ENCODE peak calls at places on chromosomes 7 and 10, in five cellular contexts. One of them, this sample, is unnamed.

GRCh38 chr7:157410831-157411556 is 74.2 kb downstream of the DNAJB6 start:
- DNase-seq in cardiac fibroblast: no peak
- DNase-seq in neural progenitor cell: no peak
- DNase-seq in fibroblast of lung: no peak
- DNase-seq in brain microvascular endothelial cell: no peak
- DNase-seq in this sample: no peak

GRCh38 chr7:2465928-2466327 is 10.3 kb downstream of the GRIFIN start:
- DNase-seq in cardiac fibroblast: no peak
- DNase-seq in neural progenitor cell: no peak
- DNase-seq in fibroblast of lung: no peak
- DNase-seq in brain microvascular endothelial cell: no peak
- DNase-seq in this sample: no peak

GRCh38 chr7:5234852-5235831 is 45.1 kb downstream of the WIPI2 start:
- DNase-seq in cardiac fibroblast: no peak
- DNase-seq in neural progenitor cell: no peak
- DNase-seq in fibroblast of lung: peak
- DNase-seq in brain microvascular endothelial cell: no peak
- DNase-seq in this sample: no peak

GRCh38 chr10:34702093-34702952 is 112.8 kb downstream of the PARD3 start:
- DNase-seq in cardiac fibroblast: no peak
- DNase-seq in neural progenitor cell: peak
- DNase-seq in fibroblast of lung: no peak
- DNase-seq in brain microvascular endothelial cell: no peak
- DNase-seq in this sample: no peak

GRCh38 chr10:7652121-7652520 is 14.6 kb downstream of the ITIH5 start:
- DNase-seq in cardiac fibroblast: no peak
- DNase-seq in neural progenitor cell: no peak
- DNase-seq in fibroblast of lung: no peak
- DNase-seq in brain microvascular endothelial cell: no peak
- DNase-seq in this sample: no peak

GRCh38 chr7:54813398-54813797 is 54.4 kb upstream of the SEC61G start:
- DNase-seq in cardiac fibroblast: no peak
- DNase-seq in neural progenitor cell: no peak
- DNase-seq in fibroblast of lung: no peak
- DNase-seq in brain microvascular endothelial cell: no peak
- DNase-seq in this sample: no peak

GRCh38 chr10:71075759-71076472 is 136.5 kb upstream of the UNC5B start:
- DNase-seq in cardiac fibroblast: no peak
- DNase-seq in neural progenitor cell: no peak
- DNase-seq in fibroblast of lung: no peak
- DNase-seq in brain microvascular endothelial cell: no peak
- DNase-seq in this sample: no peak

GRCh38 chr10:73501651-73502050 is 5.8 kb upstream of the PPP3CB start:
- DNase-seq in cardiac fibroblast: no peak
- DNase-seq in neural progenitor cell: no peak
- DNase-seq in fibroblast of lung: no peak
- DNase-seq in brain microvascular endothelial cell: no peak
- DNase-seq in this sample: no peak

GRCh38 chr7:134690614-134691504 is 44.2 kb downstream of the BPGM start:
- DNase-seq in cardiac fibroblast: peak
- DNase-seq in neural progenitor cell: no peak
- DNase-seq in fibroblast of lung: no peak
- DNase-seq in brain microvascular endothelial cell: peak
- DNase-seq in this sample: no peak

GRCh38 chr7:26490631-26491624 is 199.3 kb downstream of the SNX10 start:
- DNase-seq in cardiac fibroblast: no peak
- DNase-seq in neural progenitor cell: peak
- DNase-seq in fibroblast of lung: no peak
- DNase-seq in brain microvascular endothelial cell: no peak
- DNase-seq in this sample: no peak

GRCh38 chr7:72493850-72494661 is 81.9 kb upstream of the CALN1 start:
- DNase-seq in cardiac fibroblast: peak
- DNase-seq in neural progenitor cell: peak
- DNase-seq in fibroblast of lung: peak
- DNase-seq in brain microvascular endothelial cell: peak
- DNase-seq in this sample: no peak

GRCh38 chr10:132454296-132455198 is 57.5 kb downstream of the PWWP2B start:
- DNase-seq in cardiac fibroblast: no peak
- DNase-seq in neural progenitor cell: no peak
- DNase-seq in fibroblast of lung: no peak
- DNase-seq in brain microvascular endothelial cell: no peak
- DNase-seq in this sample: no peak

GRCh38 chr10:132451506-132452215 is 54.7 kb downstream of the PWWP2B start:
- DNase-seq in cardiac fibroblast: no peak
- DNase-seq in neural progenitor cell: no peak
- DNase-seq in fibroblast of lung: no peak
- DNase-seq in brain microvascular endothelial cell: no peak
- DNase-seq in this sample: no peak

GRCh38 chr10:132452651-132453469 is 55.9 kb downstream of the PWWP2B start:
- DNase-seq in cardiac fibroblast: peak
- DNase-seq in neural progenitor cell: peak
- DNase-seq in fibroblast of lung: peak
- DNase-seq in brain microvascular endothelial cell: peak
- DNase-seq in this sample: peak

GRCh38 chr10:132452216-132452650 is 55.2 kb downstream of the PWWP2B start:
- DNase-seq in cardiac fibroblast: no peak
- DNase-seq in neural progenitor cell: peak
- DNase-seq in fibroblast of lung: no peak
- DNase-seq in brain microvascular endothelial cell: no peak
- DNase-seq in this sample: no peak

GRCh38 chr10:132453470-132453861 is 56.5 kb downstream of the PWWP2B start:
- DNase-seq in cardiac fibroblast: no peak
- DNase-seq in neural progenitor cell: no peak
- DNase-seq in fibroblast of lung: no peak
- DNase-seq in brain microvascular endothelial cell: no peak
- DNase-seq in this sample: no peak
- TF ChIP-seq CTCF in cardiac fibroblast: no peak
- TF ChIP-seq CTCF in neural progenitor cell: no peak
- TF ChIP-seq CTCF in fibroblast of lung: no peak
- TF ChIP-seq CTCF in brain microvascular endothelial cell: no peak
- TF ChIP-seq CTCF in this sample: no peak

GRCh38 chr10:124641282-124642075 is 102.7 kb downstream of the FAM53B start:
- DNase-seq in cardiac fibroblast: peak
- DNase-seq in neural progenitor cell: no peak
- DNase-seq in fibroblast of lung: peak
- DNase-seq in brain microvascular endothelial cell: peak
- DNase-seq in this sample: no peak
- H3K4me3 ChIP-seq in cardiac fibroblast: no peak
- H3K4me3 ChIP-seq in neural progenitor cell: no peak
- H3K4me3 ChIP-seq in fibroblast of lung: no peak
- H3K4me3 ChIP-seq in brain microvascular endothelial cell: no peak
- H3K4me3 ChIP-seq in this sample: no peak

GRCh38 chr7:138881578-138882188 is 83.7 kb upstream of the ATP6V0A4 start:
- DNase-seq in cardiac fibroblast: no peak
- DNase-seq in neural progenitor cell: no peak
- DNase-seq in fibroblast of lung: no peak
- DNase-seq in brain microvascular endothelial cell: no peak
- DNase-seq in this sample: no peak
- TF ChIP-seq CTCF in cardiac fibroblast: no peak
- TF ChIP-seq CTCF in neural progenitor cell: no peak
- TF ChIP-seq CTCF in fibroblast of lung: no peak
- TF ChIP-seq CTCF in brain microvascular endothelial cell: no peak
- TF ChIP-seq CTCF in this sample: no peak

DNA sequence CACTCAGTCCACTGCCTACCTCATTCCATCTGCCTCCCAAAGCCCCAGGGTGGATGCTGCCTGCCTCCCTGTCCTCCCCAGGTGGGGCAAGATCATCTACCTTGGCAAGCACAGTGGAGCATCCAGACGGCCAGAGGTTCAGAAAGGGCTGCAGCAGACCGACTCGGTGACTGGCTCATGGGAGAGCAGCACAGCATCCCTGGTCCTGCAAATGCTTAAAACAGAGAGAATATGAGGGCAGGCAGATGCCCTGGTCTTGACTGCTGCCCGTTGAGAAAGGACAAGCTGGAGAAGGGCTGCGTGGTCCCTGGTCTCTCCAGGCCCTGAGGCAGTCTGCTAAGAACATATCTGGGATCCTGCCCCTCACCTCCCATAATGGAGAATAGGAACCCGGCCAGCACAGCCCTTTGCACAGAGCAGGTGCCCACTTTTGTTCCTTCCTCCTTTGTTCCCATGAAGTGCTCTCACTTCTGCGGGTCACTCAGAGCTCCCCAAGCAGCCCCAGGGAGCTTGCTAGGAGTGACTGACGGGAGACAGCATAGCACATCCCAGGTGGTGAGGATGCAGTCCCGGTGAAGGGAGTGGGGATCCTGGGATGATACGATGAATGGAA is 1.4 kb downstream of the HPS1 start:
- DNase-seq in cardiac fibroblast: no peak
- DNase-seq in neural progenitor cell: no peak
- DNase-seq in fibroblast of lung: no peak
- DNase-seq in brain microvascular endothelial cell: no peak
- DNase-seq in this sample: no peak
- H3K4me3 ChIP-seq in cardiac fibroblast: peak
- H3K4me3 ChIP-seq in neural progenitor cell: peak
- H3K4me3 ChIP-seq in fibroblast of lung: peak
- H3K4me3 ChIP-seq in brain microvascular endothelial cell: peak
- H3K4me3 ChIP-seq in this sample: peak

GRCh38 chr7:37100735-37101331 is 347.8 kb downstream of the ELMO1 start:
- DNase-seq in cardiac fibroblast: peak
- DNase-seq in neural progenitor cell: no peak
- DNase-seq in fibroblast of lung: no peak
- DNase-seq in brain microvascular endothelial cell: no peak
- DNase-seq in this sample: no peak

GRCh38 chr7:37096341-37096740 is 352.3 kb downstream of the ELMO1 start:
- DNase-seq in cardiac fibroblast: no peak
- DNase-seq in neural progenitor cell: no peak
- DNase-seq in fibroblast of lung: no peak
- DNase-seq in brain microvascular endothelial cell: no peak
- DNase-seq in this sample: no peak

GRCh38 chr7:37095122-37095521 is 353.5 kb downstream of the ELMO1 start:
- DNase-seq in cardiac fibroblast: no peak
- DNase-seq in neural progenitor cell: no peak
- DNase-seq in fibroblast of lung: no peak
- DNase-seq in brain microvascular endothelial cell: no peak
- DNase-seq in this sample: no peak

GRCh38 chr7:37097983-37098382 is 350.7 kb downstream of the ELMO1 start:
- DNase-seq in cardiac fibroblast: no peak
- DNase-seq in neural progenitor cell: no peak
- DNase-seq in fibroblast of lung: no peak
- DNase-seq in brain microvascular endothelial cell: no peak
- DNase-seq in this sample: no peak

DNA sequence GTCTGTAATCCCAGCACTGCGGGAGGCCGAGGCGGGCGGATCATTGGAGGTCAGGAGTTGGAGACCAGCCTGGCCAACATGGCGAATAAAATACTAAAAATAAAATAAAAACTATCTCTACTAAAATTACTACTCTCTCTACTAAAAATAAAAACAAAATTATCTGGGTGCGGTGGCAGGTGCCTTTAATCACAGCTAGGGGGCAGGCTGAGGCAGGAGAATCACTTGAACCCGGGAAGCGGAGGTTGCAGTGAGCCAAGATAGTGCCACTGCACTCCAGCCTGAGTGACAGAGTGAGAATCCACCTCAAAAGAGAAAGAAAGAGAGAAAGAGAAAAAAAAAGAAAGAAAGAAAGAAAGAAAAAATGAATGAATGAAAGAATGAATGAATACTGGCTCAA is 351.4 kb downstream of the ELMO1 start:
- DNase-seq in cardiac fibroblast: no peak
- DNase-seq in neural progenitor cell: no peak
- DNase-seq in fibroblast of lung: no peak
- DNase-seq in brain microvascular endothelial cell: no peak
- DNase-seq in this sample: no peak
- TF ChIP-seq CTCF in cardiac fibroblast: no peak
- TF ChIP-seq CTCF in neural progenitor cell: peak
- TF ChIP-seq CTCF in fibroblast of lung: no peak
- TF ChIP-seq CTCF in brain microvascular endothelial cell: no peak
- TF ChIP-seq CTCF in this sample: no peak